ENCODE peak calls at places on chromosomes 7 and 10, in six cellular contexts. One of them, this sample, is unnamed.
A peak's percentile ranks its signal among the peaks of the same experiment; 100 is the strongest.

GRCh38 chr7:940599-941408 is 13.7 kb downstream of the ADAP1 start:
- DNase-seq in HEK293T: no peak
- DNase-seq in IMR-90: no peak
- DNase-seq in K562: no peak
- DNase-seq in HepG2: no peak
- DNase-seq in A549: no peak
- DNase-seq in this sample: no peak

GRCh38 chr10:71081912-71082311 is 130.5 kb upstream of the UNC5B start:
- DNase-seq in HEK293T: no peak
- DNase-seq in IMR-90: no peak
- DNase-seq in K562: no peak
- DNase-seq in HepG2: no peak
- DNase-seq in A549: no peak
- DNase-seq in this sample: no peak

GRCh38 chr7:34135924-34136323 is 230.6 kb downstream of the BMPER start:
- DNase-seq in HEK293T: no peak
- DNase-seq in IMR-90: no peak
- DNase-seq in K562: no peak
- DNase-seq in HepG2: no peak
- DNase-seq in A549: no peak
- DNase-seq in this sample: no peak

GRCh38 chr7:134690614-134691504 is 44.2 kb downstream of the BPGM start:
- DNase-seq in HEK293T: no peak
- DNase-seq in IMR-90: peak; percentile 24
- DNase-seq in K562: no peak
- DNase-seq in HepG2: no peak
- DNase-seq in A549: no peak
- DNase-seq in this sample: no peak

GRCh38 chr10:7045891-7046599 is 364.8 kb downstream of the SFMBT2 start:
- DNase-seq in HEK293T: no peak
- DNase-seq in IMR-90: no peak
- DNase-seq in K562: no peak
- DNase-seq in HepG2: no peak
- DNase-seq in A549: no peak
- DNase-seq in this sample: peak; percentile 44

GRCh38 chr7:151276651-151277590 is 28.4 kb upstream of the SMARCD3 start:
- DNase-seq in HEK293T: peak; percentile 96
- DNase-seq in IMR-90: peak; percentile 65
- DNase-seq in K562: peak; percentile 89
- DNase-seq in HepG2: peak; percentile 7
- DNase-seq in A549: peak; percentile 66
- DNase-seq in this sample: no peak

GRCh38 chr7:74503061-74503460 is 49.4 kb downstream of the GTF2IRD1 start:
- DNase-seq in HEK293T: no peak
- DNase-seq in IMR-90: no peak
- DNase-seq in K562: no peak
- DNase-seq in HepG2: no peak
- DNase-seq in A549: no peak
- DNase-seq in this sample: no peak

GRCh38 chr10:101840741-101841453 is 2.7 kb downstream of the KCNIP2 start:
- DNase-seq in HEK293T: peak; percentile 95
- DNase-seq in IMR-90: peak; percentile 80
- DNase-seq in K562: peak; percentile 75
- DNase-seq in HepG2: peak; percentile 62
- DNase-seq in A549: peak; percentile 83
- DNase-seq in this sample: no peak

GRCh38 chr10:70265032-70265689 is 18.6 kb downstream of the NPFFR1 start:
- DNase-seq in HEK293T: peak; percentile 53
- DNase-seq in IMR-90: no peak
- DNase-seq in K562: peak; percentile 54
- DNase-seq in HepG2: peak; percentile 61
- DNase-seq in A549: peak; percentile 37
- DNase-seq in this sample: no peak

GRCh38 chr7:13945670-13946069 is 43.8 kb downstream of the ETV1 start:
- DNase-seq in HEK293T: no peak
- DNase-seq in IMR-90: no peak
- DNase-seq in K562: no peak
- DNase-seq in HepG2: no peak
- DNase-seq in A549: no peak
- DNase-seq in this sample: no peak

GRCh38 chr7:101995121-101995520 is 177.7 kb downstream of the CUX1 start:
- DNase-seq in HEK293T: no peak
- DNase-seq in IMR-90: no peak
- DNase-seq in K562: no peak
- DNase-seq in HepG2: no peak
- DNase-seq in A549: no peak
- DNase-seq in this sample: no peak
- TF ChIP-seq BHLHE40 in HEK293T: no peak
- TF ChIP-seq BHLHE40 in IMR-90: no peak
- TF ChIP-seq BHLHE40 in K562: no peak
- TF ChIP-seq BHLHE40 in HepG2: no peak
- TF ChIP-seq BHLHE40 in A549: no peak
- TF ChIP-seq BHLHE40 in this sample: no peak

GRCh38 chr10:52864459-52865106 is 92.0 kb upstream of the MBL2 start:
- DNase-seq in HEK293T: no peak
- DNase-seq in IMR-90: peak; percentile 99
- DNase-seq in K562: no peak
- DNase-seq in HepG2: peak; percentile 64
- DNase-seq in A549: peak; percentile 5
- DNase-seq in this sample: no peak
- TF ChIP-seq BHLHE40 in HEK293T: no peak
- TF ChIP-seq BHLHE40 in IMR-90: peak; percentile 61
- TF ChIP-seq BHLHE40 in K562: no peak
- TF ChIP-seq BHLHE40 in HepG2: no peak
- TF ChIP-seq BHLHE40 in A549: no peak
- TF ChIP-seq BHLHE40 in this sample: no peak

GRCh38 chr10:132112611-132113010 is 46.9 kb downstream of the JAKMIP3 start:
- DNase-seq in HEK293T: no peak
- DNase-seq in IMR-90: no peak
- DNase-seq in K562: no peak
- DNase-seq in HepG2: no peak
- DNase-seq in A549: no peak
- DNase-seq in this sample: no peak
- TF ChIP-seq BHLHE40 in HEK293T: no peak
- TF ChIP-seq BHLHE40 in IMR-90: no peak
- TF ChIP-seq BHLHE40 in K562: no peak
- TF ChIP-seq BHLHE40 in HepG2: no peak
- TF ChIP-seq BHLHE40 in A549: no peak
- TF ChIP-seq BHLHE40 in this sample: no peak

GRCh38 chr7:108604685-108605077 is 35.0 kb downstream of the DNAJB9 start:
- DNase-seq in HEK293T: no peak
- DNase-seq in IMR-90: no peak
- DNase-seq in K562: peak; percentile 60
- DNase-seq in HepG2: no peak
- DNase-seq in A549: no peak
- DNase-seq in this sample: no peak
- TF ChIP-seq BHLHE40 in HEK293T: no peak
- TF ChIP-seq BHLHE40 in IMR-90: no peak
- TF ChIP-seq BHLHE40 in K562: no peak
- TF ChIP-seq BHLHE40 in HepG2: no peak
- TF ChIP-seq BHLHE40 in A549: no peak
- TF ChIP-seq BHLHE40 in this sample: no peak